ENCODE peak calls at places on chromosomes 6 and 20, in nine cellular contexts. One of them, this sample, is unnamed.

GRCh38 chr6:155154158-155154830 is 109.5 kb upstream of the CLDN20 start:
- DNase-seq in neuronal stem cell: no peak
- DNase-seq in HCT116: no peak
- DNase-seq in PC-3: peak
- DNase-seq in astrocyte: peak
- DNase-seq in H9: no peak
- DNase-seq in fibroblast of lung: peak
- DNase-seq in mammary epithelial cell: peak
- DNase-seq in HepG2: peak
- DNase-seq in this sample: no peak

GRCh38 chr6:82555801-82556200 is 192.2 kb downstream of the TPBG start:
- DNase-seq in astrocyte: peak
- DNase-seq in mammary epithelial cell: peak
- DNase-seq in PC-3: peak
- DNase-seq in fibroblast of lung: peak
- DNase-seq in neuronal stem cell: no peak
- DNase-seq in HepG2: no peak
- DNase-seq in HCT116: no peak
- DNase-seq in H9: no peak
- DNase-seq in this sample: no peak

GRCh38 chr6:140354296-140354695 is 979.8 kb upstream of the CITED2 start:
- DNase-seq in HCT116: no peak
- DNase-seq in H9: no peak
- DNase-seq in fibroblast of lung: no peak
- DNase-seq in HepG2: no peak
- DNase-seq in neuronal stem cell: no peak
- DNase-seq in astrocyte: no peak
- DNase-seq in PC-3: no peak
- DNase-seq in mammary epithelial cell: no peak
- DNase-seq in this sample: no peak

GRCh38 chr6:148272597-148272996 is 70.0 kb upstream of the SASH1 start:
- DNase-seq in astrocyte: no peak
- DNase-seq in fibroblast of lung: no peak
- DNase-seq in mammary epithelial cell: no peak
- DNase-seq in H9: no peak
- DNase-seq in HepG2: no peak
- DNase-seq in neuronal stem cell: no peak
- DNase-seq in PC-3: no peak
- DNase-seq in HCT116: no peak
- DNase-seq in this sample: no peak

GRCh38 chr6:3825851-3826581 is 23.2 kb upstream of the FAM50B start:
- DNase-seq in HCT116: peak
- DNase-seq in mammary epithelial cell: peak
- DNase-seq in fibroblast of lung: peak
- DNase-seq in HepG2: peak
- DNase-seq in H9: no peak
- DNase-seq in PC-3: peak
- DNase-seq in astrocyte: peak
- DNase-seq in neuronal stem cell: no peak
- DNase-seq in this sample: no peak

GRCh38 chr20:35773154-35773751 is 1.4 kb downstream of the PHF20 start:
- DNase-seq in HepG2: no peak
- DNase-seq in fibroblast of lung: no peak
- DNase-seq in H9: no peak
- DNase-seq in astrocyte: peak
- DNase-seq in mammary epithelial cell: no peak
- DNase-seq in PC-3: peak
- DNase-seq in neuronal stem cell: no peak
- DNase-seq in HCT116: no peak
- DNase-seq in this sample: peak

GRCh38 chr6:36436466-36436865 is 6.2 kb downstream of the PXT1 start:
- DNase-seq in astrocyte: peak
- DNase-seq in mammary epithelial cell: no peak
- DNase-seq in HCT116: no peak
- DNase-seq in fibroblast of lung: peak
- DNase-seq in H9: no peak
- DNase-seq in neuronal stem cell: no peak
- DNase-seq in HepG2: no peak
- DNase-seq in PC-3: peak
- DNase-seq in this sample: no peak

GRCh38 chr6:35893246-35893645 is 27.7 kb downstream of the SRPK1 start:
- DNase-seq in H9: no peak
- DNase-seq in HCT116: no peak
- DNase-seq in astrocyte: peak
- DNase-seq in mammary epithelial cell: no peak
- DNase-seq in neuronal stem cell: no peak
- DNase-seq in HepG2: no peak
- DNase-seq in fibroblast of lung: no peak
- DNase-seq in PC-3: no peak
- DNase-seq in this sample: no peak

GRCh38 chr6:34182751-34183531 is 37.1 kb upstream of the GRM4 start:
- DNase-seq in HCT116: no peak
- DNase-seq in HepG2: no peak
- DNase-seq in PC-3: no peak
- DNase-seq in H9: no peak
- DNase-seq in mammary epithelial cell: no peak
- DNase-seq in neuronal stem cell: no peak
- DNase-seq in fibroblast of lung: no peak
- DNase-seq in astrocyte: no peak
- DNase-seq in this sample: peak

GRCh38 chr6:16576391-16577368 is 184.6 kb downstream of the ATXN1 start:
- DNase-seq in astrocyte: no peak
- DNase-seq in neuronal stem cell: no peak
- DNase-seq in HepG2: peak
- DNase-seq in H9: no peak
- DNase-seq in fibroblast of lung: no peak
- DNase-seq in PC-3: peak
- DNase-seq in mammary epithelial cell: no peak
- DNase-seq in HCT116: no peak
- DNase-seq in this sample: no peak

GRCh38 chr6:116633685-116634084 is 17.4 kb downstream of the RSPH4A start:
- DNase-seq in astrocyte: no peak
- DNase-seq in PC-3: peak
- DNase-seq in H9: peak
- DNase-seq in fibroblast of lung: no peak
- DNase-seq in HepG2: peak
- DNase-seq in mammary epithelial cell: peak
- DNase-seq in neuronal stem cell: no peak
- DNase-seq in HCT116: no peak
- DNase-seq in this sample: peak

GRCh38 chr20:44758247-44759101 is 12.8 kb downstream of the KCNK15 start:
- DNase-seq in HCT116: no peak
- DNase-seq in HepG2: no peak
- DNase-seq in fibroblast of lung: no peak
- DNase-seq in PC-3: no peak
- DNase-seq in astrocyte: no peak
- DNase-seq in neuronal stem cell: no peak
- DNase-seq in H9: no peak
- DNase-seq in mammary epithelial cell: no peak
- DNase-seq in this sample: no peak

GRCh38 chr6:137363805-137364138 is 130.4 kb downstream of the OLIG3 start:
- DNase-seq in PC-3: no peak
- DNase-seq in H9: no peak
- DNase-seq in HCT116: no peak
- DNase-seq in neuronal stem cell: no peak
- DNase-seq in mammary epithelial cell: peak
- DNase-seq in HepG2: peak
- DNase-seq in astrocyte: peak
- DNase-seq in fibroblast of lung: no peak
- DNase-seq in this sample: peak

GRCh38 chr6:26319405-26320128 is 45.4 kb upstream of the BTN3A2 start:
- DNase-seq in mammary epithelial cell: no peak
- DNase-seq in neuronal stem cell: no peak
- DNase-seq in astrocyte: no peak
- DNase-seq in HCT116: no peak
- DNase-seq in PC-3: no peak
- DNase-seq in HepG2: no peak
- DNase-seq in fibroblast of lung: no peak
- DNase-seq in H9: peak
- DNase-seq in this sample: no peak

GRCh38 chr20:63848003-63848911 is 13.0 kb upstream of the ABHD16B start:
- DNase-seq in HCT116: no peak
- DNase-seq in H9: peak
- DNase-seq in HepG2: no peak
- DNase-seq in fibroblast of lung: no peak
- DNase-seq in PC-3: no peak
- DNase-seq in astrocyte: no peak
- DNase-seq in neuronal stem cell: no peak
- DNase-seq in mammary epithelial cell: no peak
- DNase-seq in this sample: no peak

GRCh38 chr20:63844384-63845025 is 13.4 kb upstream of the ZBTB46 start:
- DNase-seq in H9: no peak
- DNase-seq in astrocyte: no peak
- DNase-seq in PC-3: no peak
- DNase-seq in fibroblast of lung: no peak
- DNase-seq in neuronal stem cell: no peak
- DNase-seq in HCT116: no peak
- DNase-seq in mammary epithelial cell: no peak
- DNase-seq in HepG2: no peak
- DNase-seq in this sample: no peak

GRCh38 chr20:63846938-63847373 is 14.3 kb upstream of the ABHD16B start:
- DNase-seq in HepG2: no peak
- DNase-seq in neuronal stem cell: no peak
- DNase-seq in H9: no peak
- DNase-seq in PC-3: no peak
- DNase-seq in astrocyte: no peak
- DNase-seq in fibroblast of lung: no peak
- DNase-seq in HCT116: no peak
- DNase-seq in mammary epithelial cell: no peak
- DNase-seq in this sample: no peak

GRCh38 chr20:63847374-63848002 is 13.8 kb upstream of the ABHD16B start:
- DNase-seq in H9: peak
- DNase-seq in HCT116: no peak
- DNase-seq in astrocyte: no peak
- DNase-seq in fibroblast of lung: no peak
- DNase-seq in HepG2: no peak
- DNase-seq in neuronal stem cell: no peak
- DNase-seq in mammary epithelial cell: no peak
- DNase-seq in PC-3: no peak
- DNase-seq in this sample: no peak

GRCh38 chr20:63846128-63846771 is 15.0 kb upstream of the ABHD16B start:
- DNase-seq in mammary epithelial cell: no peak
- DNase-seq in H9: peak
- DNase-seq in HCT116: no peak
- DNase-seq in neuronal stem cell: no peak
- DNase-seq in HepG2: peak
- DNase-seq in fibroblast of lung: peak
- DNase-seq in astrocyte: no peak
- DNase-seq in PC-3: peak
- DNase-seq in this sample: no peak
- H3K9ac ChIP-seq in mammary epithelial cell: no peak
- H3K9ac ChIP-seq in H9: no peak
- H3K9ac ChIP-seq in HCT116: peak
- H3K9ac ChIP-seq in neuronal stem cell: peak
- H3K9ac ChIP-seq in HepG2: no peak
- H3K9ac ChIP-seq in fibroblast of lung: no peak
- H3K9ac ChIP-seq in astrocyte: peak
- H3K9ac ChIP-seq in PC-3: no peak
- H3K9ac ChIP-seq in this sample: no peak

DNA sequence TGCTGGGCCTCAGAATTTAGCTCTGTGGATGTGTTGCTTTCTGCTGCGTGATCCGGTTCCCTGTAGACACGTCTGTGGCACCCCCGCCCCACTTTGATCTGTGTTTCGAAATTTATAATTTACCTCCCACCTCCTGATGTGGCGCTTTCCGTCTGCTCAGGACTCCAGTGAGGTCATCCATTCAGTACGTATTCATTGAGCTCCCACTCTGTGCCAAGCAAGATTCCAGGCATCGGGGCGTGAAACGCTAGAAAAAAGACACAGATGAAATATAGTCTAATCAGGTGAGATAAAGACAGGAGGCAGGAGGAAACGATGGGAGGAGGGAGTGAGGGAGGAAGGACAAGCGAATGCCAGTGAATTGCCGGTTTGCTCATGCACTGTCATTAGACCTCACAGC is 431.9 kb upstream of the SULF2 start:
- DNase-seq in fibroblast of lung: no peak
- DNase-seq in PC-3: no peak
- DNase-seq in HCT116: no peak
- DNase-seq in mammary epithelial cell: no peak
- DNase-seq in HepG2: no peak
- DNase-seq in neuronal stem cell: no peak
- DNase-seq in H9: no peak
- DNase-seq in astrocyte: no peak
- DNase-seq in this sample: no peak
- H3K9ac ChIP-seq in fibroblast of lung: no peak
- H3K9ac ChIP-seq in PC-3: no peak
- H3K9ac ChIP-seq in HCT116: no peak
- H3K9ac ChIP-seq in mammary epithelial cell: no peak
- H3K9ac ChIP-seq in HepG2: no peak
- H3K9ac ChIP-seq in neuronal stem cell: no peak
- H3K9ac ChIP-seq in H9: no peak
- H3K9ac ChIP-seq in astrocyte: no peak
- H3K9ac ChIP-seq in this sample: no peak

GRCh38 chr6:46637145-46637544 is 15.5 kb downstream of the CYP39A1 start:
- DNase-seq in fibroblast of lung: peak
- DNase-seq in H9: no peak
- DNase-seq in HepG2: no peak
- DNase-seq in HCT116: no peak
- DNase-seq in neuronal stem cell: no peak
- DNase-seq in astrocyte: peak
- DNase-seq in PC-3: peak
- DNase-seq in mammary epithelial cell: peak
- DNase-seq in this sample: no peak
- H3K9ac ChIP-seq in fibroblast of lung: no peak
- H3K9ac ChIP-seq in H9: no peak
- H3K9ac ChIP-seq in HepG2: no peak
- H3K9ac ChIP-seq in HCT116: no peak
- H3K9ac ChIP-seq in neuronal stem cell: no peak
- H3K9ac ChIP-seq in astrocyte: no peak
- H3K9ac ChIP-seq in PC-3: no peak
- H3K9ac ChIP-seq in mammary epithelial cell: no peak
- H3K9ac ChIP-seq in this sample: no peak

DNA sequence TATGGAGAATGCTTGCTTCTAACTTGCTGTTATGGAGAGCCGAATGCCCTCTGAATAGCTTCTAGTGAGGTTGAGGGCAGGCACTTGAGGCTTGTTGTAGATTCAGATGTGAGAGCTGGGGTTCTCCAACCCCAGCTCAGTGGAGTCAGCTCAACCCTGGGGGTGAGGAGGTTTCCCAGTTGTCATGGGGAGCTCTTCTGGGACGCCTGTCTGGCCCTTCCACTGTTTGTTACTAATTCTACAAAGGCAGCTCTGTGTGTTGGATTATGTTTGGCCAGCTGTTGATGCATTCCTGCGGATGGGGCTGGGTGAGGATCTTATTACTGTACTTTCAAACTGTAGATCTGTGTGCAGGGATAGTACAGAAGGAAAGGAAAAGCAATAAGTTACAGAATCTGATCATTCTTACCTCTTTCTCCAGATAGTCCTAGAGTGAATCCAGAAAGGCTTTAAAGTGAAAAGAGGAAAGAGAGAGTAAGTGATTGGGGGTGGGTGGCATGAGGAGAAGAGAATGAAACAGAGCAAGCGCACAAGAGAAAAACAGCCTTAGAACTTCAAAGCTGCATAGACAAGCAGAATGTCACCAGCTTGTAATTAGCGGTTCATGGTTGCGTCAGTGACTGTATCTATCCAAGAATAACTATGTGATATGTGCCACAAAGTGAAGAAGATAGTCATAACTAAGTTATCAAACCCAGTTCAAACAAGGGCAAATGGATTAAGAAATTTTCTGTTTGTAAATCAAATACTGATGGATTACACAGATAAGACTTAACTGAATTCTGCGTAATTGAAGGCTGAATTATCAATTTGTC is 148.6 kb downstream of the PRL start:
- DNase-seq in mammary epithelial cell: peak
- DNase-seq in HCT116: no peak
- DNase-seq in H9: no peak
- DNase-seq in astrocyte: peak
- DNase-seq in neuronal stem cell: no peak
- DNase-seq in fibroblast of lung: peak
- DNase-seq in HepG2: peak
- DNase-seq in PC-3: peak
- DNase-seq in this sample: no peak
- H3K9ac ChIP-seq in mammary epithelial cell: no peak
- H3K9ac ChIP-seq in HCT116: no peak
- H3K9ac ChIP-seq in H9: no peak
- H3K9ac ChIP-seq in astrocyte: peak
- H3K9ac ChIP-seq in neuronal stem cell: no peak
- H3K9ac ChIP-seq in fibroblast of lung: no peak
- H3K9ac ChIP-seq in HepG2: no peak
- H3K9ac ChIP-seq in PC-3: no peak
- H3K9ac ChIP-seq in this sample: no peak